ENCODE peak calls at places on chromosomes 5 and 9, in seven cellular contexts. G, I, M, O, Q, L and E are unnamed samples.

GRCh38 chr9:133713960-133714495 is 24.1 kb downstream of the SARDH start:
- DNase-seq in L (no peak), M (no peak), G (no peak), O (no peak), I (no peak), Q (no peak), E (no peak)

GRCh38 chr9:83271665-83272071 is 208.7 kb upstream of the RASEF start:
- DNase-seq in L (no peak), M (no peak), O (no peak), Q (peak; percentile 66), I (no peak), G (no peak), E (no peak)

GRCh38 chr5:73284196-73284795 is 111.3 kb downstream of the TMEM174 start:
- DNase-seq in L (no peak), Q (no peak), O (no peak), M (no peak), G (no peak), I (no peak), E (no peak)

GRCh38 chr9:3674561-3674960 is 148.8 kb upstream of the RFX3 start:
- DNase-seq in M (no peak), L (no peak), G (no peak), Q (no peak), I (no peak), O (no peak), E (no peak)

GRCh38 chr5:61673007-61673735 is 341.1 kb downstream of the ZSWIM6 start:
- DNase-seq in G (no peak), O (peak; percentile 72), L (no peak), I (no peak), M (no peak), Q (peak; percentile 28), E (peak; percentile 57)

GRCh38 chr5:1806974-1807373 is 5.8 kb downstream of the NDUFS6 start:
- DNase-seq in L (no peak), I (no peak), M (no peak), O (no peak), G (peak; percentile 59), Q (no peak), E (no peak)

GRCh38 chr5:151758141-151758429 is 346 bp downstream of the ATOX1 start:
- DNase-seq in G (peak; percentile 87), O (no peak), L (no peak), M (peak; percentile 5), Q (no peak), I (no peak), E (no peak)

GRCh38 chr9:107952773-107953172 is 463.2 kb upstream of the KLF4 start:
- DNase-seq in G (no peak), L (no peak), O (no peak), Q (no peak), I (no peak), M (no peak), E (peak; percentile 6)

GRCh38 chr9:21491742-21492141 is 9.6 kb upstream of the IFNE start:
- DNase-seq in G (no peak), Q (peak; percentile 23), M (no peak), L (no peak), O (no peak), I (no peak), E (no peak)

GRCh38 chr9:93071464-93071863 is 13.0 kb downstream of the SUSD3 start:
- DNase-seq in O (no peak), M (no peak), I (peak; percentile 44), L (peak; percentile 17), G (no peak), Q (peak; percentile 45), E (no peak)

GRCh38 chr5:137761560-137761959 is 7.4 kb upstream of the HNRNPA0 start:
- DNase-seq in M (no peak), O (no peak), G (no peak), L (no peak), I (no peak), Q (no peak), E (no peak)

GRCh38 chr9:25990376-25990775 is 312.1 kb upstream of the TUSC1 start:
- DNase-seq in O (no peak), G (no peak), L (no peak), Q (no peak), M (no peak), I (no peak), E (no peak)

GRCh38 chr9:130554606-130555005 is 24.8 kb upstream of the FUBP3 start:
- DNase-seq in G (no peak), L (no peak), I (no peak), O (no peak), Q (no peak), M (no peak), E (no peak)

GRCh38 chr5:103446813-103447212 is 115.8 kb downstream of the NUDT12 start:
- DNase-seq in G (no peak), O (no peak), I (no peak), Q (no peak), M (no peak), L (no peak), E (no peak)

GRCh38 chr9:108475813-108476212 is 380.0 kb downstream of the ACTL7B start:
- DNase-seq in Q (no peak), M (no peak), I (no peak), G (no peak), L (no peak), O (no peak), E (no peak)

GRCh38 chr5:67222243-67223033 is 25.8 kb upstream of the CD180 start:
- DNase-seq in M (no peak), O (no peak), L (no peak), G (no peak), I (no peak), Q (no peak), E (no peak)